ENCODE peak calls at places on chromosomes 11 and 22, in four cellular contexts. One of them, this sample, is unnamed.

GRCh38 chr11:60944504-60945294 is 7.3 kb downstream of the SLC15A3 start:
- DNase-seq in astrocyte: no peak
- DNase-seq in hepatocyte: no peak
- DNase-seq in fibroblast of lung: no peak
- DNase-seq in this sample: no peak

GRCh38 chr11:43921561-43922294 is 20.7 kb upstream of the C11orf96 start:
- DNase-seq in astrocyte: no peak
- DNase-seq in hepatocyte: no peak
- DNase-seq in fibroblast of lung: no peak
- DNase-seq in this sample: no peak

GRCh38 chr22:44026630-44027511 is 2.8 kb downstream of the PARVB start:
- DNase-seq in astrocyte: peak; percentile 61
- DNase-seq in hepatocyte: no peak
- DNase-seq in fibroblast of lung: peak; percentile 69
- DNase-seq in this sample: no peak

GRCh38 chr11:118251858-118252652 is at the start of gene MPZL3:
- DNase-seq in hepatocyte: peak; percentile 98
- DNase-seq in fibroblast of lung: peak; percentile 69
- DNase-seq in astrocyte: peak; percentile 51
- DNase-seq in this sample: peak; percentile 98

GRCh38 chr11:133212201-133212600 is 320.1 kb downstream of the OPCML start:
- DNase-seq in hepatocyte: no peak
- DNase-seq in fibroblast of lung: no peak
- DNase-seq in astrocyte: no peak
- DNase-seq in this sample: no peak

GRCh38 chr11:46977038-46977818 is 40.7 kb downstream of the CSTPP1 start:
- DNase-seq in astrocyte: peak; percentile 5
- DNase-seq in fibroblast of lung: peak; percentile 17
- DNase-seq in hepatocyte: no peak
- DNase-seq in this sample: no peak

GRCh38 chr22:24847490-24847889 is 41.5 kb downstream of the SGSM1 start:
- DNase-seq in hepatocyte: no peak
- DNase-seq in fibroblast of lung: no peak
- DNase-seq in astrocyte: no peak
- DNase-seq in this sample: no peak

GRCh38 chr11:44534215-44534711 is 31.2 kb upstream of the CD82 start:
- DNase-seq in hepatocyte: no peak
- DNase-seq in fibroblast of lung: no peak
- DNase-seq in astrocyte: no peak
- DNase-seq in this sample: no peak

GRCh38 chr11:128180446-128181089 is 406.8 kb downstream of the ETS1 start:
- DNase-seq in hepatocyte: no peak
- DNase-seq in astrocyte: peak; percentile 93
- DNase-seq in fibroblast of lung: peak; percentile 95
- DNase-seq in this sample: peak; percentile 80

GRCh38 chr22:44436656-44437492 is 61.2 kb downstream of the RTL6 start:
- DNase-seq in hepatocyte: no peak
- DNase-seq in fibroblast of lung: no peak
- DNase-seq in astrocyte: no peak
- DNase-seq in this sample: no peak

GRCh38 chr11:114187173-114187572 is 109.0 kb upstream of the NNMT start:
- DNase-seq in fibroblast of lung: no peak
- DNase-seq in hepatocyte: no peak
- DNase-seq in astrocyte: no peak
- DNase-seq in this sample: no peak

GRCh38 chr11:115665958-115666357 is 161.7 kb upstream of the CADM1 start:
- DNase-seq in fibroblast of lung: peak; percentile 26
- DNase-seq in hepatocyte: no peak
- DNase-seq in astrocyte: no peak
- DNase-seq in this sample: no peak

GRCh38 chr11:41201156-41201555 is 258.3 kb downstream of the LRRC4C start:
- DNase-seq in fibroblast of lung: peak; percentile 36
- DNase-seq in hepatocyte: peak; percentile 49
- DNase-seq in astrocyte: peak; percentile 14
- DNase-seq in this sample: no peak

GRCh38 chr11:31509017-31509411 is 408 bp downstream of the IMMP1L start:
- DNase-seq in fibroblast of lung: no peak
- DNase-seq in hepatocyte: peak; percentile 13
- DNase-seq in astrocyte: no peak
- DNase-seq in this sample: no peak

GRCh38 chr11:124970925-124971324 is 16.9 kb downstream of the CCDC15 start:
- DNase-seq in hepatocyte: peak; percentile 20
- DNase-seq in astrocyte: peak; percentile 6
- DNase-seq in fibroblast of lung: peak; percentile 24
- DNase-seq in this sample: no peak

GRCh38 chr11:44138286-44138685 is 42.8 kb downstream of the EXT2 start:
- DNase-seq in hepatocyte: no peak
- DNase-seq in astrocyte: peak; percentile 55
- DNase-seq in fibroblast of lung: peak; percentile 64
- DNase-seq in this sample: no peak

GRCh38 chr11:29634248-29634647 is 382.6 kb downstream of the KCNA4 start:
- DNase-seq in hepatocyte: no peak
- DNase-seq in astrocyte: no peak
- DNase-seq in fibroblast of lung: no peak
- DNase-seq in this sample: no peak

GRCh38 chr11:88310246-88310645 is 27.3 kb downstream of the CTSC start:
- DNase-seq in fibroblast of lung: peak; percentile 65
- DNase-seq in hepatocyte: no peak
- DNase-seq in astrocyte: peak; percentile 57
- DNase-seq in this sample: no peak

GRCh38 chr11:66142370-66143263 is 72.5 kb downstream of the PACS1 start:
- DNase-seq in hepatocyte: peak; percentile 48
- DNase-seq in fibroblast of lung: peak; percentile 79
- DNase-seq in astrocyte: peak; percentile 72
- DNase-seq in this sample: no peak

GRCh38 chr11:134048028-134048427 is 20.8 kb upstream of the JAM3 start:
- DNase-seq in astrocyte: no peak
- DNase-seq in hepatocyte: no peak
- DNase-seq in fibroblast of lung: no peak
- DNase-seq in this sample: no peak

DNA sequence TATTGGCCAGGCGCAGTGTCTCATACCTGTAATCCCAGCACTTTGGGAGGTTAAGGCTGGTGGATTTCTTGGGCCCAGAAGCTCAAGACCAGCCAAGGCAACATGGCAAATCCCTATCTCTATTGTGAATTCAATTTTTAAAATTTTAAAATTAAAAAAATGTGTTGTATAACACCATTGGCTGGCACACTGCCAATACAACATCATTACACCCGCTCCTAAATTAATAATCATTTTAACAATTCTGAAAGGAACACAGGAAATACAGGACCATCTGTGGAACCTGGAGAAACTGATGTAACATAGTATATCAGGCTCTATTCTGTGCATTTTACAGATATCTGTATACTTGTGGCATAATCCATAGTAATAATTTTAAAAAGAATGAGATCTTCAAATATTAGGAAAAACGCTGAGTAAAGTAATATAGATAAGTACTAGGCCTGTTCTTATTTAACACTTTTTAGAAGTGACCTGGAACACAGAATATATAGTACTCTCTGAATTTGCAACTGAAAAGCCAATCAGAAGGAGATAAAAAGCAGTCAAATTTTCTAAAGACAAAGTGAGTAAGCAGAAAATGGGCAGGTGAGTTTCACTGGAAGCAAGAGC is 124.3 kb downstream of the APOL5 start:
- DNase-seq in astrocyte: no peak
- DNase-seq in hepatocyte: no peak
- DNase-seq in fibroblast of lung: no peak
- DNase-seq in this sample: no peak
- H3K27ac ChIP-seq in astrocyte: no peak overlapping the region
- H3K27ac ChIP-seq in hepatocyte: no peak overlapping the region
- H3K27ac ChIP-seq in fibroblast of lung: no peak overlapping the region
- H3K27ac ChIP-seq in this sample: no peak overlapping the region

GRCh38 chr22:38313384-38313955 is 3.8 kb downstream of the CSNK1E start:
- DNase-seq in fibroblast of lung: peak; percentile 94
- DNase-seq in hepatocyte: peak; percentile 67
- DNase-seq in astrocyte: peak; percentile 93
- DNase-seq in this sample: no peak

GRCh38 chr22:38312261-38312800 is 4.9 kb downstream of the CSNK1E start:
- DNase-seq in fibroblast of lung: no peak
- DNase-seq in hepatocyte: peak; percentile 2
- DNase-seq in astrocyte: no peak
- DNase-seq in this sample: no peak

GRCh38 chr22:38314992-38315800 is 2.0 kb downstream of the CSNK1E start:
- DNase-seq in fibroblast of lung: peak; percentile 33
- DNase-seq in hepatocyte: peak; percentile 27
- DNase-seq in astrocyte: peak; percentile 23
- DNase-seq in this sample: no peak

GRCh38 chr22:38315801-38316339 is 1.4 kb downstream of the CSNK1E start:
- DNase-seq in fibroblast of lung: no peak
- DNase-seq in astrocyte: no peak
- DNase-seq in hepatocyte: peak; percentile 30
- DNase-seq in this sample: no peak

DNA sequence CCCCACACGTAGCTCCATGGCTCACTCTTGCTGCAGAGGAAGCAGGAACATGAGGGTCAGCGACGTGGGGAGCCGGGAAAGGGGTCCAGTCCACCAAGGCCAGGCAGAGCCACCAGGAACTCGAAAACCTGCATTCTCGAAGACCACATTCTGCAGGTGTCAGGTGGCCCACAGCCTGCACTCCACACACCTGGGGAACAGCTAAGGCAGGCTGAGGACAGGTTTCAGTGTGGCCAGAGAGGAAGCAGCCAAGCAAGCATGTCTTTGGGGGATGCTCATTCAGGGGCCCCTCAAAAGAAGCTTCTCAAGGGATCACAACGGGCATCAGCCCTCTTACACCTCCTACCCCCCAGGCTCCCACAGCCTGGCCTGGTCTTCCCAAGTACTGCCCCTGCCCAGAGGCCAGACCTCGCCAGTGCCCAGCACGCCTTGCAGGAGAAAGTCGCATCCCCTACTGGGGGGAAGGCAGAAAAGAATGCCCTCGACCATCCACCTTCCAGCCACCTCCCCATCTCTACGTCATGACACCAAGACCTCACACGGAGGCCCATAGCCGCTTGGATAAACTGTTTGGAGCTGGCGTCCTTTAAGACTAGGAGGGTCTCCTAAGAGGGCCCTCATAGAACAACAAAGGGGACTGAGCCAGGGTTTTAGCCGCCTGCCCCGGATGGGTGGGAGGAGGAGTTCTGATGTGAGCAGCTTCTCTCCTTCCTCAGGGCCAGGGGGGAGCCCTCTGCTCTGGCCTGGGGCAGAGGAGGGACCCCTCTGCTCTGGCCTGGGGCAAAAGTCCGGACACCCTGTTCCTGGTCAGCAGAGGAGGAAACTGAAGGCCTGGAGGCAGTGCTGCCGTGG is 2.9 kb downstream of the CSNK1E start:
- DNase-seq in astrocyte: peak; percentile 52
- DNase-seq in hepatocyte: peak; percentile 26
- DNase-seq in fibroblast of lung: peak; percentile 55
- DNase-seq in this sample: no peak
- H4K20me1 ChIP-seq in astrocyte: peaks cover 71% of the 10 kb centered on the region
- H4K20me1 ChIP-seq in hepatocyte: peaks cover 60% of the 10 kb centered on the region
- H4K20me1 ChIP-seq in fibroblast of lung: no peaks in the 10 kb centered on the region
- H4K20me1 ChIP-seq in this sample: peaks cover 43% of the 10 kb centered on the region

GRCh38 chr22:29780781-29781676 is 13.9 kb downstream of the UQCR10 start:
- DNase-seq in fibroblast of lung: peak; percentile 96
- DNase-seq in hepatocyte: no peak
- DNase-seq in astrocyte: peak; percentile 93
- DNase-seq in this sample: no peak
- H3K27ac ChIP-seq in fibroblast of lung: peak overlapping the region; percentile 97
- H3K27ac ChIP-seq in hepatocyte: peak overlapping the region; percentile 52
- H3K27ac ChIP-seq in astrocyte: peak overlapping the region; percentile 97
- H3K27ac ChIP-seq in this sample: peak overlapping the region; percentile 83

GRCh38 chr22:39311592-39312400 is 7.6 kb downstream of the RPL3 start:
- DNase-seq in fibroblast of lung: no peak
- DNase-seq in hepatocyte: no peak
- DNase-seq in astrocyte: no peak
- DNase-seq in this sample: no peak
- H4K20me1 ChIP-seq in fibroblast of lung: peaks cover 2% of the 10 kb centered on the region
- H4K20me1 ChIP-seq in hepatocyte: peaks cover 57% of the 10 kb centered on the region
- H4K20me1 ChIP-seq in astrocyte: peaks cover 79% of the 10 kb centered on the region
- H4K20me1 ChIP-seq in this sample: peaks cover 54% of the 10 kb centered on the region

GRCh38 chr22:37211853-37212173 is 464 bp downstream of the SSTR3 start:
- DNase-seq in hepatocyte: no peak
- DNase-seq in fibroblast of lung: no peak
- DNase-seq in astrocyte: no peak
- DNase-seq in this sample: no peak
- H3K27ac ChIP-seq in hepatocyte: peak overlapping the region; percentile 58
- H3K27ac ChIP-seq in fibroblast of lung: no peak overlapping the region
- H3K27ac ChIP-seq in astrocyte: no peak overlapping the region
- H3K27ac ChIP-seq in this sample: no peak overlapping the region

GRCh38 chr11:82995276-82995675 is 76.4 kb downstream of the RAB30 start:
- DNase-seq in astrocyte: no peak
- DNase-seq in fibroblast of lung: no peak
- DNase-seq in hepatocyte: no peak
- DNase-seq in this sample: no peak
- H4K20me1 ChIP-seq in astrocyte: peaks cover 15% of the 10 kb centered on the region
- H4K20me1 ChIP-seq in fibroblast of lung: no peaks in the 10 kb centered on the region
- H4K20me1 ChIP-seq in hepatocyte: no peaks in the 10 kb centered on the region
- H4K20me1 ChIP-seq in this sample: no peaks in the 10 kb centered on the region

DNA sequence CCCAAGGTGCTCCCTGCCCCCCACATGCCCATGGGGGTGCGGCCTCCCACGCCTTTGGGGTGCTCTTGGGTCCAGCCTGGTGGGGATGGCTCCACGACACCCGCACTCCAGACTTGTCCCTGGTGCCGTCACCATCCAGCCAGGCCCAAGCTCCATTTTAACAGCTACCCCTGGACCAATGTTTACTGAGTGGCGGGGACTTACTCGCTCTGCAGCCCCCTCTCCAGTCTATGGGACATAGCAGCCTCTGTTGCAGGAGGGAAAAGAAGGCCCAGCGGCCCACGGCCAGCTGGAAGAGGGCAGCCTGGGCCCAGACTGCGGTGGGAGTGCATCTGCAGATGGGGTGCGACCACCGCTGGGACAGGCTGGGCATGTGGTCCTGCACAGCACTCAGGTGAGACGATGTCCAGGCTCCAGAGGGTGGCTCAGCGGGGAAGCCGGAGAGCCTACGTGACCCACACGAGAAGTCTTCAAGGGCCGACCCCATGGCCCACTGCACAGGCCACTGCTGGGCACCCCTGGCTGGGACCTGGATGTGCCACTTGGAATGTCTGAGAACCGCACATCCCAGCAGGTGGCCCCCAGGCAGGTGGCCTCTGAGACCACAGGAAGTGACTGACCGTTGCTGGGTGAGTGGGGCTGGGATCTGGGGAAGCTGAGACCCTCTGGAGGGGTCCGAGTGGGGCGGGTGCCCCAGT is 18.1 kb downstream of the IL17REL start:
- DNase-seq in astrocyte: no peak
- DNase-seq in hepatocyte: no peak
- DNase-seq in fibroblast of lung: no peak
- DNase-seq in this sample: no peak
- H3K27ac ChIP-seq in astrocyte: no peak overlapping the region
- H3K27ac ChIP-seq in hepatocyte: no peak overlapping the region
- H3K27ac ChIP-seq in fibroblast of lung: no peak overlapping the region
- H3K27ac ChIP-seq in this sample: no peak overlapping the region

GRCh38 chr11:108666373-108666772 is 1.5 kb downstream of the DDX10 start:
- DNase-seq in astrocyte: no peak
- DNase-seq in fibroblast of lung: peak; percentile 13
- DNase-seq in hepatocyte: no peak
- DNase-seq in this sample: no peak
- H4K20me1 ChIP-seq in astrocyte: peaks cover 30% of the 10 kb centered on the region
- H4K20me1 ChIP-seq in fibroblast of lung: no peaks in the 10 kb centered on the region
- H4K20me1 ChIP-seq in hepatocyte: no peaks in the 10 kb centered on the region
- H4K20me1 ChIP-seq in this sample: no peaks in the 10 kb centered on the region

GRCh38 chr11:19201737-19202605 is at the start of gene CSRP3:
- DNase-seq in hepatocyte: no peak
- DNase-seq in fibroblast of lung: peak; percentile 56
- DNase-seq in astrocyte: peak; percentile 47
- DNase-seq in this sample: no peak
- H3K27ac ChIP-seq in hepatocyte: no peak within 1 kb of the TSS
- H3K27ac ChIP-seq in fibroblast of lung: no peak within 1 kb of the TSS
- H3K27ac ChIP-seq in astrocyte: no peak within 1 kb of the TSS
- H3K27ac ChIP-seq in this sample: no peak within 1 kb of the TSS

This sample was measured in keratinocyte.